ENCODE peak calls at places on chromosomes 5 and 9, in nine cellular contexts. One of them, this sample, is unnamed.

GRCh38 chr9:110015759-110016158 is 192.2 kb downstream of the C9orf152 start:
- DNase-seq in HL-60: no peak
- DNase-seq in breast epithelium: no peak
- DNase-seq in mammary epithelial cell: peak
- DNase-seq in prostate gland: no peak
- DNase-seq in heart right ventricle: no peak
- DNase-seq in AML-193: no peak
- DNase-seq in PC-3: peak
- DNase-seq in T1000: peak
- DNase-seq in this sample: peak

GRCh38 chr5:92337772-92338234 is 954.7 kb upstream of the ARRDC3 start:
- DNase-seq in HL-60: no peak
- DNase-seq in prostate gland: no peak
- DNase-seq in mammary epithelial cell: peak
- DNase-seq in PC-3: peak
- DNase-seq in heart right ventricle: no peak
- DNase-seq in AML-193: no peak
- DNase-seq in T1000: no peak
- DNase-seq in breast epithelium: no peak
- DNase-seq in this sample: peak

GRCh38 chr9:127186799-127187198 is 64.4 kb upstream of the ANGPTL2 start:
- DNase-seq in breast epithelium: no peak
- DNase-seq in T1000: no peak
- DNase-seq in prostate gland: no peak
- DNase-seq in mammary epithelial cell: no peak
- DNase-seq in AML-193: no peak
- DNase-seq in heart right ventricle: no peak
- DNase-seq in HL-60: no peak
- DNase-seq in PC-3: no peak
- DNase-seq in this sample: no peak

GRCh38 chr5:154818459-154819116 is 31.8 kb downstream of the FAXDC2 start:
- DNase-seq in HL-60: no peak
- DNase-seq in AML-193: no peak
- DNase-seq in breast epithelium: no peak
- DNase-seq in prostate gland: no peak
- DNase-seq in PC-3: no peak
- DNase-seq in heart right ventricle: no peak
- DNase-seq in T1000: no peak
- DNase-seq in mammary epithelial cell: no peak
- DNase-seq in this sample: no peak

GRCh38 chr5:2748180-2748840 is 3.2 kb downstream of the IRX2 start:
- DNase-seq in PC-3: no peak
- DNase-seq in HL-60: no peak
- DNase-seq in breast epithelium: no peak
- DNase-seq in AML-193: no peak
- DNase-seq in mammary epithelial cell: peak
- DNase-seq in prostate gland: no peak
- DNase-seq in T1000: no peak
- DNase-seq in heart right ventricle: no peak
- DNase-seq in this sample: peak

GRCh38 chr9:110847661-110848060 is 179.1 kb downstream of the MUSK start:
- DNase-seq in heart right ventricle: no peak
- DNase-seq in T1000: no peak
- DNase-seq in HL-60: peak
- DNase-seq in prostate gland: no peak
- DNase-seq in breast epithelium: no peak
- DNase-seq in PC-3: no peak
- DNase-seq in mammary epithelial cell: no peak
- DNase-seq in AML-193: no peak
- DNase-seq in this sample: no peak

GRCh38 chr9:121568541-121569265 is 69.1 kb upstream of the GGTA1 start:
- DNase-seq in heart right ventricle: peak
- DNase-seq in AML-193: no peak
- DNase-seq in T1000: no peak
- DNase-seq in mammary epithelial cell: no peak
- DNase-seq in breast epithelium: no peak
- DNase-seq in PC-3: no peak
- DNase-seq in prostate gland: no peak
- DNase-seq in HL-60: no peak
- DNase-seq in this sample: peak

GRCh38 chr5:78129632-78130031 is 164.9 kb downstream of the AP3B1 start:
- DNase-seq in mammary epithelial cell: no peak
- DNase-seq in T1000: no peak
- DNase-seq in heart right ventricle: no peak
- DNase-seq in AML-193: no peak
- DNase-seq in HL-60: no peak
- DNase-seq in prostate gland: no peak
- DNase-seq in breast epithelium: no peak
- DNase-seq in PC-3: no peak
- DNase-seq in this sample: no peak

GRCh38 chr9:120977321-120977720 is 50.7 kb upstream of the TRAF1 start:
- DNase-seq in heart right ventricle: no peak
- DNase-seq in breast epithelium: no peak
- DNase-seq in AML-193: no peak
- DNase-seq in PC-3: no peak
- DNase-seq in mammary epithelial cell: no peak
- DNase-seq in prostate gland: no peak
- DNase-seq in HL-60: no peak
- DNase-seq in T1000: no peak
- DNase-seq in this sample: no peak

GRCh38 chr5:157108961-157109360 is at the start of gene HAVCR2:
- DNase-seq in AML-193: peak
- DNase-seq in T1000: no peak
- DNase-seq in heart right ventricle: peak
- DNase-seq in HL-60: no peak
- DNase-seq in PC-3: no peak
- DNase-seq in prostate gland: peak
- DNase-seq in breast epithelium: no peak
- DNase-seq in mammary epithelial cell: no peak
- DNase-seq in this sample: no peak

GRCh38 chr5:117486291-117486690 is 911.7 kb upstream of the SEMA6A start:
- DNase-seq in PC-3: no peak
- DNase-seq in breast epithelium: no peak
- DNase-seq in T1000: no peak
- DNase-seq in HL-60: no peak
- DNase-seq in heart right ventricle: no peak
- DNase-seq in prostate gland: no peak
- DNase-seq in AML-193: no peak
- DNase-seq in mammary epithelial cell: no peak
- DNase-seq in this sample: no peak

GRCh38 chr9:94805585-94805984 is 79.1 kb downstream of the AOPEP start:
- DNase-seq in prostate gland: peak
- DNase-seq in HL-60: peak
- DNase-seq in PC-3: peak
- DNase-seq in T1000: peak
- DNase-seq in AML-193: peak
- DNase-seq in heart right ventricle: no peak
- DNase-seq in breast epithelium: no peak
- DNase-seq in mammary epithelial cell: peak
- DNase-seq in this sample: peak

GRCh38 chr5:76401801-76402250 is 1.3 kb upstream of the IQGAP2 start:
- DNase-seq in mammary epithelial cell: no peak
- DNase-seq in breast epithelium: no peak
- DNase-seq in AML-193: peak
- DNase-seq in T1000: no peak
- DNase-seq in HL-60: no peak
- DNase-seq in prostate gland: no peak
- DNase-seq in heart right ventricle: no peak
- DNase-seq in PC-3: no peak
- DNase-seq in this sample: no peak

GRCh38 chr9:69195019-69195418 is 20.9 kb downstream of the TJP2 start:
- DNase-seq in AML-193: no peak
- DNase-seq in PC-3: no peak
- DNase-seq in T1000: no peak
- DNase-seq in HL-60: no peak
- DNase-seq in prostate gland: no peak
- DNase-seq in breast epithelium: no peak
- DNase-seq in heart right ventricle: no peak
- DNase-seq in mammary epithelial cell: no peak
- DNase-seq in this sample: no peak

GRCh38 chr5:110167384-110167783 is 477.7 kb downstream of the MAN2A1 start:
- DNase-seq in breast epithelium: no peak
- DNase-seq in HL-60: no peak
- DNase-seq in AML-193: no peak
- DNase-seq in heart right ventricle: no peak
- DNase-seq in prostate gland: no peak
- DNase-seq in PC-3: no peak
- DNase-seq in T1000: no peak
- DNase-seq in mammary epithelial cell: no peak
- DNase-seq in this sample: no peak

GRCh38 chr5:17401509-17402290 is 96.3 kb upstream of the TAF11L2 start:
- DNase-seq in PC-3: peak
- DNase-seq in T1000: no peak
- DNase-seq in heart right ventricle: no peak
- DNase-seq in breast epithelium: no peak
- DNase-seq in prostate gland: no peak
- DNase-seq in mammary epithelial cell: no peak
- DNase-seq in AML-193: no peak
- DNase-seq in HL-60: no peak
- DNase-seq in this sample: no peak

GRCh38 chr5:132782101-132782500 is 5.1 kb upstream of the SEPTIN8 start:
- DNase-seq in PC-3: peak
- DNase-seq in mammary epithelial cell: peak
- DNase-seq in prostate gland: no peak
- DNase-seq in T1000: no peak
- DNase-seq in heart right ventricle: no peak
- DNase-seq in breast epithelium: no peak
- DNase-seq in AML-193: peak
- DNase-seq in HL-60: peak
- DNase-seq in this sample: peak

GRCh38 chr5:62306494-62307363 is 723 bp downstream of the KIF2A start:
- DNase-seq in PC-3: no peak
- DNase-seq in T1000: no peak
- DNase-seq in heart right ventricle: peak
- DNase-seq in prostate gland: peak
- DNase-seq in HL-60: no peak
- DNase-seq in mammary epithelial cell: peak
- DNase-seq in breast epithelium: peak
- DNase-seq in AML-193: no peak
- DNase-seq in this sample: peak

GRCh38 chr9:27701664-27702063 is 128.4 kb upstream of the C9orf72 start:
- DNase-seq in heart right ventricle: no peak
- DNase-seq in breast epithelium: no peak
- DNase-seq in HL-60: peak
- DNase-seq in mammary epithelial cell: no peak
- DNase-seq in AML-193: peak
- DNase-seq in prostate gland: no peak
- DNase-seq in T1000: no peak
- DNase-seq in PC-3: peak
- DNase-seq in this sample: no peak

GRCh38 chr5:32777733-32778132 is 66.6 kb downstream of the NPR3 start:
- DNase-seq in T1000: no peak
- DNase-seq in HL-60: no peak
- DNase-seq in breast epithelium: no peak
- DNase-seq in mammary epithelial cell: no peak
- DNase-seq in AML-193: no peak
- DNase-seq in PC-3: no peak
- DNase-seq in prostate gland: no peak
- DNase-seq in heart right ventricle: no peak
- DNase-seq in this sample: no peak

GRCh38 chr5:127924606-127925005 is 159.0 kb upstream of the SLC12A2 start:
- DNase-seq in prostate gland: no peak
- DNase-seq in heart right ventricle: no peak
- DNase-seq in breast epithelium: no peak
- DNase-seq in AML-193: no peak
- DNase-seq in PC-3: no peak
- DNase-seq in HL-60: no peak
- DNase-seq in T1000: no peak
- DNase-seq in mammary epithelial cell: no peak
- DNase-seq in this sample: no peak

GRCh38 chr9:136426787-136427186 is 12.9 kb downstream of the INPP5E start:
- DNase-seq in T1000: no peak
- DNase-seq in HL-60: no peak
- DNase-seq in heart right ventricle: no peak
- DNase-seq in prostate gland: no peak
- DNase-seq in breast epithelium: no peak
- DNase-seq in mammary epithelial cell: peak
- DNase-seq in PC-3: no peak
- DNase-seq in AML-193: no peak
- DNase-seq in this sample: peak

GRCh38 chr5:163941068-163941467 is 435.6 kb downstream of the MAT2B start:
- DNase-seq in HL-60: no peak
- DNase-seq in AML-193: no peak
- DNase-seq in heart right ventricle: no peak
- DNase-seq in breast epithelium: no peak
- DNase-seq in T1000: no peak
- DNase-seq in mammary epithelial cell: no peak
- DNase-seq in prostate gland: no peak
- DNase-seq in PC-3: no peak
- DNase-seq in this sample: no peak

GRCh38 chr9:73265876-73266275 is 114.2 kb downstream of the ANXA1 start:
- DNase-seq in AML-193: no peak
- DNase-seq in breast epithelium: no peak
- DNase-seq in T1000: no peak
- DNase-seq in PC-3: no peak
- DNase-seq in mammary epithelial cell: peak
- DNase-seq in heart right ventricle: no peak
- DNase-seq in HL-60: no peak
- DNase-seq in prostate gland: no peak
- DNase-seq in this sample: peak

GRCh38 chr9:127293314-127293713 is 28.7 kb downstream of the GARNL3 start:
- DNase-seq in heart right ventricle: no peak
- DNase-seq in AML-193: no peak
- DNase-seq in T1000: no peak
- DNase-seq in HL-60: no peak
- DNase-seq in prostate gland: peak
- DNase-seq in mammary epithelial cell: no peak
- DNase-seq in PC-3: no peak
- DNase-seq in breast epithelium: no peak
- DNase-seq in this sample: no peak

GRCh38 chr5:174490717-174491116 is 233.7 kb upstream of the MSX2 start:
- DNase-seq in HL-60: no peak
- DNase-seq in heart right ventricle: no peak
- DNase-seq in PC-3: no peak
- DNase-seq in mammary epithelial cell: no peak
- DNase-seq in breast epithelium: no peak
- DNase-seq in AML-193: no peak
- DNase-seq in T1000: no peak
- DNase-seq in prostate gland: no peak
- DNase-seq in this sample: no peak

GRCh38 chr9:101114317-101114716 is 85.8 kb downstream of the PLPPR1 start:
- DNase-seq in heart right ventricle: no peak
- DNase-seq in AML-193: no peak
- DNase-seq in HL-60: no peak
- DNase-seq in T1000: no peak
- DNase-seq in breast epithelium: no peak
- DNase-seq in prostate gland: no peak
- DNase-seq in mammary epithelial cell: no peak
- DNase-seq in PC-3: no peak
- DNase-seq in this sample: peak

GRCh38 chr9:93132287-93132927 is 1.6 kb downstream of the NINJ1 start:
- DNase-seq in HL-60: no peak
- DNase-seq in AML-193: no peak
- DNase-seq in prostate gland: peak
- DNase-seq in T1000: no peak
- DNase-seq in heart right ventricle: peak
- DNase-seq in mammary epithelial cell: peak
- DNase-seq in breast epithelium: peak
- DNase-seq in PC-3: peak
- DNase-seq in this sample: peak

GRCh38 chr5:39624268-39624886 is 199.6 kb upstream of the DAB2 start:
- DNase-seq in T1000: no peak
- DNase-seq in prostate gland: peak
- DNase-seq in AML-193: no peak
- DNase-seq in breast epithelium: no peak
- DNase-seq in heart right ventricle: no peak
- DNase-seq in mammary epithelial cell: peak
- DNase-seq in PC-3: peak
- DNase-seq in HL-60: no peak
- DNase-seq in this sample: peak

GRCh38 chr9:109448223-109448622 is 49.9 kb downstream of the PTPN3 start:
- DNase-seq in mammary epithelial cell: peak
- DNase-seq in heart right ventricle: no peak
- DNase-seq in prostate gland: no peak
- DNase-seq in HL-60: no peak
- DNase-seq in PC-3: no peak
- DNase-seq in breast epithelium: no peak
- DNase-seq in T1000: no peak
- DNase-seq in AML-193: no peak
- DNase-seq in this sample: peak

GRCh38 chr9:93908591-93909241 is 46.4 kb downstream of the BARX1 start:
- DNase-seq in prostate gland: no peak
- DNase-seq in PC-3: no peak
- DNase-seq in T1000: no peak
- DNase-seq in AML-193: no peak
- DNase-seq in HL-60: no peak
- DNase-seq in mammary epithelial cell: no peak
- DNase-seq in breast epithelium: no peak
- DNase-seq in heart right ventricle: no peak
- DNase-seq in this sample: no peak